ENCODE peak calls at places on chromosome 6, in nine cellular contexts. C is ovary, S is endodermal cell, K is cardiac muscle cell, P is Caco-2, L is adrenal gland, Z is body of pancreas, U is ascending aorta, I is mammary epithelial cell. A is an unnamed sample. For H3K4me1, the result is how much of the 10 kb centered on the place peaks cover.

GRCh38 chr6:117463762-117464665 is 18.5 kb upstream of the DCBLD1 start:
- DNase-seq in I (peak), P (no peak), K (no peak), C (no peak), S (no peak), U (no peak), L (no peak), Z (no peak), A (no peak)

GRCh38 chr6:38234934-38235678 is 404.6 kb downstream of the BTBD9 start:
- DNase-seq in S (peak), I (no peak), C (no peak), K (no peak), U (no peak), P (no peak), L (no peak), Z (no peak), A (no peak)

GRCh38 chr6:152984387-152984872 is 1.6 kb upstream of the FBXO5 start:
- DNase-seq in Z (no peak), S (no peak), L (no peak), U (no peak), K (no peak), P (peak), C (no peak), I (no peak), A (no peak)

GRCh38 chr6:53347250-53347920 is 1.4 kb downstream of the ELOVL5 start:
- DNase-seq in S (no peak), U (no peak), I (peak), P (no peak), C (no peak), Z (no peak), L (no peak), K (peak), A (no peak)

GRCh38 chr6:101826259-101826658 is 432.8 kb downstream of the GRIK2 start:
- DNase-seq in C (no peak), I (no peak), S (no peak), P (no peak), Z (no peak), K (no peak), L (no peak), U (no peak), A (no peak)

GRCh38 chr6:167129588-167129987 is 6.7 kb downstream of the CCR6 start:
- DNase-seq in L (no peak), U (no peak), S (no peak), K (no peak), C (no peak), I (no peak), P (no peak), Z (no peak), A (no peak)

GRCh38 chr6:3628143-3628840 is 123.2 kb downstream of the PXDC1 start:
- DNase-seq in S (no peak), P (no peak), U (peak), I (peak), K (no peak), C (no peak), Z (no peak), L (peak), A (no peak)

GRCh38 chr6:163752446-163752845 is 337.9 kb downstream of the QKI start:
- DNase-seq in I (no peak), C (no peak), Z (no peak), L (no peak), K (no peak), U (no peak), S (peak), P (no peak), A (no peak)

GRCh38 chr6:45196121-45196520 is 132.0 kb upstream of the RUNX2 start:
- DNase-seq in I (no peak), K (no peak), L (no peak), S (no peak), Z (no peak), P (no peak), C (no peak), U (no peak), A (no peak)

GRCh38 chr6:87154641-87155271 is 609 bp upstream of the ZNF292 start:
- DNase-seq in K (no peak), C (no peak), Z (no peak), L (peak), S (no peak), U (no peak), P (no peak), I (peak), A (no peak)

GRCh38 chr6:27825025-27825823 is 87.0 kb downstream of the OR2B2 start:
- DNase-seq in Z (no peak), S (no peak), C (no peak), K (no peak), I (peak), U (no peak), P (no peak), L (no peak), A (no peak)

GRCh38 chr6:51568771-51569170 is 518.6 kb downstream of the PKHD1 start:
- DNase-seq in K (no peak), U (no peak), L (no peak), P (no peak), C (no peak), Z (no peak), S (no peak), I (peak), A (no peak)

GRCh38 chr6:124868476-124868875 is 93.8 kb upstream of the RNF217 start:
- DNase-seq in I (peak), P (no peak), S (no peak), L (no peak), Z (no peak), C (no peak), U (no peak), K (no peak), A (no peak)

GRCh38 chr6:149863846-149864577 is at the start of gene LRP11:
- DNase-seq in I (peak), K (peak), S (peak), Z (peak), U (peak), C (peak), L (peak), P (peak), A (peak)

GRCh38 chr6:44247338-44248302 is 719 bp downstream of the HSP90AB1 start:
- DNase-seq in I (peak), L (peak), S (peak), Z (peak), P (peak), U (peak), K (peak), C (peak), A (peak)

GRCh38 chr6:100719883-100720682 is 161.0 kb downstream of the ASCC3 start:
- DNase-seq in I (peak), L (no peak), K (peak), P (peak), U (no peak), Z (no peak), S (no peak), C (no peak), A (no peak)
- TF ChIP-seq CTCF in I (peak), L (peak), K (peak), P (peak), U (no peak), Z (no peak), S (peak), C (no peak), A (peak)

GRCh38 chr6:34920097-34920496 is 31.0 kb downstream of the ANKS1A start:
- DNase-seq in P (no peak), S (no peak), U (no peak), I (no peak), Z (no peak), K (no peak), L (no peak), C (no peak), A (no peak)
- H3K4me1 ChIP-seq in P (under half), S (under half), U (under half), I (under half), Z (under half), K (under half), L (under half), C (under half), A (under half)

DNA sequence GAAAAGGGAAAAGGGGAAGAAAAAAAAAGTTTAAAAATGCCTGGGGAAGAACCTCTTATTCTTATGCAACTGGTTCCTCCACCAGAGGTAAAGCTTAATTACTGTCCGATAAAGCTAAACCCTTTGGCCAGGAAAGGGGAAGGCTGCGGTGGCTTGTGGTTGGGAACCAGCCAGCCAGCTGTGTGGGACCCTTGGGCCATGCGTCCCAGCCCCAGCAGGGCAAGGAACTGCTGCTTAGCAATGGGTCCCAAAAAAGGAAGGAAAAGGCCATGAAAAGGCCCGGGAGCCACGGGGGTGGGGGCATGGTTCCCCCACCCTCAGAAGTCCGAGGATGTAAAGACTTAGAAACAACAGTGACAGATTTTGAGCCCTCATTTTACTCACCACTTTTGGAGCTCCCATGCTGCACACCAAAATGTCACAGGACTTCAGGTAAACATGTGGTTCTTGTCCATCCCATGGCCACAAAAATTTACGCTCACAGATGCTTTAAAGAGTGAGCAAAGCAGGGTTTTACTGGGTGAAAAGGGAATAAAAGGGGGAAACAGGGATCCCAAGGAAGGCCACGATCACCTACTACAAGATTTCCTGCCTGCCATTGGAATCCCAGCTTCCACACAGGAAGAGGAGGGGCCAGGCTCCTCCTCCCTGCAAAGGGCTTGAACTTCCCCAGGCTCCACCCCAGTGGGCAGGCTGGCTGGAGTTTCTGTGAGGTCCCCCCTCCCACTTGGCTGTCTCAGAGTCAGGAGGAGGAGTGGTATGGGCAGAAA is 1234.7 kb upstream of the GJE1 start:
- DNase-seq in C (no peak), Z (no peak), K (no peak), L (no peak), U (no peak), P (no peak), I (no peak), S (no peak), A (no peak)
- H3K4me3 ChIP-seq in C (no peak), Z (no peak), K (no peak), L (no peak), U (no peak), P (no peak), I (no peak), S (peak), A (peak)

GRCh38 chr6:134741193-134741521 is 208.7 kb downstream of the ALDH8A1 start:
- DNase-seq in Z (no peak), U (no peak), K (peak), L (no peak), C (no peak), I (no peak), P (peak), S (peak), A (no peak)
- TF ChIP-seq CTCF in Z (no peak), U (no peak), K (peak), L (no peak), C (no peak), I (no peak), P (peak), S (peak), A (no peak)

GRCh38 chr6:158028876-158029275 is 47.2 kb downstream of the SYNJ2 start:
- DNase-seq in Z (no peak), C (no peak), U (no peak), I (no peak), S (no peak), K (no peak), P (no peak), L (no peak), A (no peak)

GRCh38 chr6:158026054-158026900 is 44.6 kb downstream of the SYNJ2 start:
- DNase-seq in I (peak), C (peak), K (peak), S (peak), U (peak), P (no peak), Z (peak), L (peak), A (peak)

GRCh38 chr6:158028421-158028820 is 46.8 kb downstream of the SYNJ2 start:
- DNase-seq in Z (peak), U (no peak), K (no peak), I (no peak), S (no peak), C (no peak), P (no peak), L (no peak), A (no peak)

GRCh38 chr6:158027590-158028285 is 46.1 kb downstream of the SYNJ2 start:
- DNase-seq in U (no peak), C (no peak), P (no peak), I (no peak), L (no peak), K (no peak), S (no peak), Z (no peak), A (no peak)

DNA sequence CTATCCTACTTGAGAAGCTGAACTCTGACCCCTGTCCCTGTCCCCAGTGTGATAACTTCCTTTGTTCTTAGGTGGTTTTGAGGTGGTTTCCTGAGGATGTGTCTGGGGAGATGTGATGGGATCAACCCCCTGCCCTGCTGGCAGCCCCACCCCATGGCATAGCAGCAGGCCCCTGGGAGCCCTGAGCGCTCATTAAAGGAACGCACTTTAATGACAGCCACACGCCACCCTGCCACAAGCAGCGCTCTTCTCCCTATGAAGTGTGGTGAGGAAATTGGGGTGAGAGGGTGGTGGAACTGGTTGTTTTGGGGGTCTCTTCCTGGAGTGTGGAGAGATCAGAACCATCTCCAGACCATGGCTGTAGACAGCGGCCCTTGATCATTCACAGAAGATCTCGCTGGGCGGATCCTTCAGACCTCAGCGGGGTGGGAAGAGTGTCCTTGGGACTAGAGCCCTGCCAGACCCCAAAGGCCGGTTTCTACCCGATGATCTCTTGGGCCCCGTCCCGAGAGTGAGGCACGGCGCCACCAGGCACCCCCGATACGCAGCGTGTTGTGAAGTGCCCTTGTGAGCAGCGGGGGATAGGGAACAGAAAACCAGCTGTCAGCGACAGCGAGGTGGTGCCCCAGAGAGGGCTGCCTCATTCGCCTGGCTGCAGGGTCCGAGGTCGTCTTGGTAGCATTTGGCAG is 45.4 kb downstream of the SYNJ2 start:
- DNase-seq in K (no peak), P (no peak), S (no peak), U (no peak), Z (no peak), C (no peak), L (no peak), I (no peak), A (no peak)
- H3K4me1 ChIP-seq in K (under half), P (under half), S (under half), U (under half), Z (half or more), C (under half), L (under half), I (under half), A (under half)

GRCh38 chr6:107713214-107713962 is 110.7 kb downstream of the SCML4 start:
- DNase-seq in U (no peak), P (no peak), L (no peak), C (no peak), S (peak), I (no peak), Z (no peak), K (no peak), A (no peak)
- H3K4me3 ChIP-seq in U (peak), P (no peak), L (no peak), C (peak), S (no peak), I (no peak), Z (no peak), K (no peak), A (no peak)

GRCh38 chr6:116096979-116097816 is 3.5 kb upstream of the NT5DC1 start:
- DNase-seq in P (no peak), S (no peak), I (no peak), K (no peak), C (no peak), U (no peak), Z (no peak), L (no peak), A (no peak)
- TF ChIP-seq CTCF in P (no peak), S (peak), I (peak), K (peak), C (no peak), U (peak), Z (peak), L (peak), A (peak)

DNA sequence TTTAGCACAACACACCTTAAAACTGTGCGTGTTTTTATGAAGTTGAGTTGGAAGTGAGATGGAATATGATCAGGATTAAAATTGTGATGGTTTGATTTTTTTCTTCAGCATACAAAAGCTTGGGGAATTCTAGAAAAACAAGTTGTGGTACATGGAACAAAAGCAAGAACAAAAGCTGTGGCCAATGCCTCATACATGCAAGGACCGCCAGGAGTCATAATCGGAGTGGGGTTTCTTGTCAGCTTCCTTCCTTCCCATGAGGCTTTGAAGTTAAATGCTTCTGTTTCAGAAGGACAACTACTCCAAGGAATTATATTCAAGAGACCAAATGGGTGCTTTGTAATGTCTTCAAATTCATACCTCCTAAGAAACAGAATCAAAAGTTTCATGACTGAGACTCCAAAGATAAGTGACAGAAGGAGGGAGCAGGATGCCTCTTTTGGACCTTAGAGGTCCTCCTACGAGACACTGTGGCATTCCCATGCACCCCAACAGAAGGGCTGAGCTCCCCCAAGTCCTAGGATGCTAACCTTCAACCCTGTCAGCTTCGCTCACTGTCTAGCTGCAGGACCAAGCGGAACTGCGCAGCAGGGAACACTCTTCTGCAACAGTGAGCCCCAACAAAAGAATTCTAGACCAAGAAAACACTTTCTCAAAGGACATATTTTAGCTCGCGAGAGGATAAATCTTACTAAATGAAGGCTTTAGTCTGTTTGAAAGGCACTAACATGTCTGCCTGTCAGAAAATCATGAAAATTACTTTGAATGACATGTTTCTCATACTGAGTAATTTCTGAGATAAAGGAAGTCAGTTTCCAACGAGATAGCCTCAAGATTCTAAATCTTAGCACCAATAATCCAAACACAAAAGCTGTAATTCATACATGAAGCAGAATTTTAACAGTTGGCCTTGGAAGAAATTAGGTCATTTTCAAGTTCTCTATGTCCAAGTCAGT is 108.5 kb upstream of the NHSL1 start:
- DNase-seq in C (no peak), L (no peak), P (no peak), K (no peak), U (no peak), I (no peak), Z (no peak), S (no peak), A (no peak)
- H3K4me1 ChIP-seq in C (under half), L (under half), P (under half), K (under half), U (under half), I (under half), Z (under half), S (under half), A (under half)

GRCh38 chr6:132282696-132283095 is 118.6 kb downstream of the MOXD1 start:
- DNase-seq in C (no peak), P (no peak), K (no peak), S (no peak), L (no peak), U (no peak), I (no peak), Z (no peak), A (no peak)
- H3K4me3 ChIP-seq in C (no peak), P (no peak), K (no peak), S (no peak), L (no peak), U (no peak), I (no peak), Z (no peak), A (no peak)

DNA sequence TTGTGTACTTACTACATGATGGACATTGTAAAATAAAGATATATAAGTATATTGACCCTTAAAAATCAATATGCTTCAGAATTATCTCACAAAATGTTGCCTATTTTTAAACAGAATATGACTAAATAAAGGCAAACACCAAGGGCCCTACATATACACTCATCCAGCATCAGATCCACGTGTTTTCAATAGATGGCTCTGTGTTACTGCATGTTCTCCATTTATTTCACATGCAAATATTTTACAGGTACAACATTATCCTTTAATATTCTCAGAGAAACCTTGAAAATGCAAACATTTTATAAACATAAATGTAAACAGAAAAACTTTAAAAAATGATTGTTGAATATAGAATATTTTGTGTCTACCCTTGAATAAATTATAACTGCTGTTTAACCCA is 2.9 kb upstream of the KHDRBS2 start:
- DNase-seq in L (no peak), P (no peak), C (no peak), Z (no peak), I (no peak), K (no peak), U (no peak), S (no peak), A (no peak)
- TF ChIP-seq CTCF in L (no peak), P (no peak), C (no peak), Z (no peak), I (no peak), K (no peak), U (no peak), S (no peak), A (no peak)